ENCODE peak calls at places on chromosome 11, in seven cellular contexts. U is uterus, P is heart left ventricle, B is GM12892, H is stomach, X is Peyer's patch, L is transverse colon. O is an unnamed sample.

GRCh38 chr11:61963016-61963281 is 4.5 kb downstream of the FTH1 start:
- DNase-seq in X (no peak), U (peak; percentile 18), H (no peak), B (no peak), P (no peak), L (peak; percentile 24), O (no peak)

GRCh38 chr11:59728913-59729312 is 15.3 kb upstream of the OR10V1 start:
- DNase-seq in P (no peak), B (no peak), L (no peak), X (no peak), U (no peak), H (no peak), O (no peak)

GRCh38 chr11:94031625-94032024 is 10.5 kb downstream of the HEPHL1 start:
- DNase-seq in P (no peak), U (no peak), H (no peak), B (no peak), L (no peak), X (no peak), O (no peak)

GRCh38 chr11:64245401-64245796 is 1.3 kb downstream of the PPP1R14B start:
- DNase-seq in B (no peak), H (peak; percentile 66), X (peak; percentile 82), U (no peak), L (peak; percentile 70), P (peak; percentile 66), O (no peak)

GRCh38 chr11:37076866-37077265 is 478.8 kb upstream of the RAG2 start:
- DNase-seq in H (no peak), U (no peak), P (no peak), L (no peak), B (no peak), X (no peak), O (no peak)

GRCh38 chr11:27250867-27251266 is 112.1 kb downstream of the CCDC34 start:
- DNase-seq in H (no peak), P (no peak), B (no peak), L (no peak), U (no peak), X (no peak), O (no peak)

GRCh38 chr11:130478204-130478701 is 29.8 kb downstream of the ADAMTS15 start:
- DNase-seq in L (peak; percentile 48), H (peak; percentile 60), P (peak; percentile 82), U (peak; percentile 86), B (no peak), X (peak; percentile 22), O (peak; percentile 61)

GRCh38 chr11:62805991-62806441 is 776 bp upstream of the NXF1 start:
- DNase-seq in H (no peak), B (no peak), U (no peak), P (no peak), X (no peak), L (peak; percentile 16), O (no peak)

GRCh38 chr11:1387961-1388762 is 1.6 kb upstream of the BRSK2 start:
- DNase-seq in X (no peak), P (no peak), U (no peak), B (no peak), L (peak; percentile 19), H (no peak), O (no peak)

GRCh38 chr11:57311109-57311936 is 13.4 kb downstream of the TNKS1BP1 start:
- DNase-seq in P (peak; percentile 90), L (peak; percentile 92), U (peak; percentile 98), H (peak; percentile 94), X (peak; percentile 40), B (peak; percentile 86), O (peak; percentile 96)

GRCh38 chr11:130726234-130726559 is 190.1 kb downstream of the SNX19 start:
- DNase-seq in L (peak; percentile 13), U (peak; percentile 39), X (no peak), H (no peak), B (no peak), P (peak; percentile 52), O (no peak)

GRCh38 chr11:131763193-131763890 is 392.9 kb downstream of the NTM start:
- DNase-seq in P (no peak), X (no peak), H (no peak), U (no peak), B (no peak), L (no peak), O (no peak)

GRCh38 chr11:73012121-73012863 is 129.8 kb downstream of the FCHSD2 start:
- DNase-seq in U (no peak), H (no peak), L (no peak), P (no peak), X (no peak), B (no peak), O (no peak)

GRCh38 chr11:47915407-47916137 is 64.8 kb upstream of the PTPRJ start:
- DNase-seq in H (no peak), L (peak; percentile 11), U (no peak), X (peak; percentile 47), P (no peak), B (no peak), O (no peak)

GRCh38 chr11:61885166-61885778 is 6.1 kb downstream of the FADS3 start:
- DNase-seq in B (no peak), P (no peak), L (no peak), U (no peak), H (no peak), X (no peak), O (no peak)

GRCh38 chr11:74620537-74620936 is 28.2 kb downstream of the POLD3 start:
- DNase-seq in B (no peak), H (no peak), L (no peak), U (no peak), X (no peak), P (no peak), O (no peak)

GRCh38 chr11:92477686-92478085 is 253.1 kb downstream of the FAT3 start:
- DNase-seq in U (no peak), L (no peak), P (no peak), H (peak; percentile 30), X (no peak), B (no peak), O (no peak)

GRCh38 chr11:31437742-31438435 is 68.2 kb downstream of the DNAJC24 start:
- DNase-seq in U (no peak), P (no peak), L (no peak), H (no peak), X (no peak), B (no peak), O (no peak)

GRCh38 chr11:106959800-106960199 is 58.5 kb downstream of the GUCY1A2 start:
- DNase-seq in B (no peak), X (no peak), U (no peak), L (no peak), H (no peak), P (no peak), O (no peak)

GRCh38 chr11:77267910-77268309 is 33.6 kb downstream of the GDPD4 start:
- DNase-seq in P (no peak), L (no peak), X (no peak), B (no peak), H (no peak), U (no peak), O (no peak)

GRCh38 chr11:2382927-2383822 is 6.1 kb downstream of the CD81 start:
- DNase-seq in B (no peak), P (peak; percentile 89), L (peak; percentile 58), X (peak; percentile 48), H (no peak), U (peak; percentile 69), O (no peak)

DNA sequence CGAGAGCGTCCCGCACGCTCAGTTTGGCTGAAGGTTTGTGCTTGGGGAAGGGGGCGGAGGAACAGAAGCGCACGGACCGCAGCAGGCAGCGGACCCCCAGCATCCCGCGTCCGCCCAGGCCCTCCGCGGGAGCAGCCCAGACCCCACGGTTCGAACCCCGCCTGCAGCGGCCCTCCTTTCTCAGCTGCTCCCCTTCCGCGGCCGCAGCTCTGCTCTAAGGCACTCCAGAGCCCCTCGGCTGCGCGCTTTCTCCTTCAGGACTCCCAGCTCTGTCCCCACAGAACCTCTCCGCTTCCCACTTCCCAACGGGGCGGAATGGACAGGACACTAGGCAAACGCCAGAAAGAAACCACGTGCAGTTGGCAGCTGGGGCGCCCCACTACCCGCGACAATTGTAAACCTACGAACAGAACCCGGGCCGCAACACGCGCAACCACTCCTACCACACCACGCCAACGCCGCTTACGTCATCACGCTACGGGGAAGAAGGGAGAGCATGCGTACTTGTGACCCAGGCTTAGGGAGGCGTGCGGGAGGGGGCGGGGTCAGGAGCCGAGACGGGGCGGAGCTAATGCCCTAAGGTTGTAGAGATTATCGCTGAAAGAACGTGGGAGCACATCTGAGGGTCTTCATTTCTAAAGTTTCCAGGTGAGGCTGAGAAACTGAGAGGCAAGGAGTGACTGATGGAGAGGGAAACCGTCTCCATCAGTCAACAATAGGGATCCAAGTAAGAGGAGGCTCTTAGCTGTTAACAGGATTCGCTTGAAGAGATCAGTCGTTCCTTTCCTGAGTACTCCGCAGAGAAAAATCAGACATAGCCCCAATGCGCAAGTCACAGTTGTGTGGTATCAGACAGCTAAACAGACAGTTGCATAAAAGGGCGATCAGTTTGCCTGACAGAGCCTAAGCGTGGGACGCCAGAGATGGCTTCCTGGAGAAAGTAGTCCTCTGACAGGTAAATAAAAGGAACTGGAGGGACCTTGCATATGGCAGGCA is at the start of gene NARS2:
- DNase-seq in H (peak; percentile 98), X (peak; percentile 99), U (peak; percentile 97), B (peak; percentile 78), P (peak; percentile 97), L (peak; percentile 98), O (peak; percentile 94)
- TF ChIP-seq POLR2A in H (peak; percentile 57), X (peak; percentile 38), U (peak; percentile 85), B (peak; percentile 87), P (peak; percentile 67), L (peak; percentile 79), O (peak; percentile 91)

GRCh38 chr11:75781831-75782230 is 13.3 kb downstream of the DGAT2 start:
- DNase-seq in P (no peak), U (no peak), H (no peak), X (no peak), B (no peak), L (no peak), O (no peak)
- TF ChIP-seq POLR2A in P (no peak), U (no peak), H (no peak), X (no peak), B (no peak), L (no peak), O (no peak)

GRCh38 chr11:20203836-20204235 is 43.6 kb upstream of the DBX1 start:
- DNase-seq in B (no peak), H (no peak), P (no peak), U (no peak), X (no peak), L (no peak), O (no peak)

GRCh38 chr11:20205807-20206206 is 45.5 kb upstream of the DBX1 start:
- DNase-seq in H (no peak), P (no peak), B (no peak), L (no peak), X (no peak), U (no peak), O (no peak)

GRCh38 chr11:20197881-20198280 is 37.6 kb upstream of the DBX1 start:
- DNase-seq in L (no peak), H (no peak), U (no peak), X (no peak), P (no peak), B (no peak), O (no peak)

GRCh38 chr11:20201231-20201630 is 41.0 kb upstream of the DBX1 start:
- DNase-seq in L (no peak), X (no peak), H (no peak), P (no peak), B (no peak), U (no peak), O (no peak)
- TF ChIP-seq POLR2A in L (no peak), X (no peak), H (no peak), P (no peak), B (no peak), U (no peak), O (no peak)

DNA sequence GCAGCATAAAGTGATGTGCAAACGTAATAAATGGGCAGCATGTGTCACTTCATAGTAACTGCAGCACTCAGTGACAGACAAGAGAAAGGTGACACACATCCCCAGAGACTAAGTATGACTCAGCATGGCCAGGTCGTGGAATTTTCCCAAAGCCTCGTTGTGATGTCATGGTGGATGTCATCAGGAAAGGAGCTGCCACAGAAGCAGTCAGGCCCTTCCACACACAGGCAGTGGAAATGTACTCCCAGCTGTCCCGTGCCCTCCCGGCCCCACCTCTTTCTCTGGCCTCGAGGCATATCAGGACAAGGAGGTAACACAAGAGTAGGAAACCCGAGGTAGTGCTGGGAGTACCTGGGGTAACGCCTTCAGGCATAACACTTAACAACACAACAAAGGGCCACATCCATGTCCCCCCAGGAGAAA is 8.1 kb downstream of the PC start:
- DNase-seq in U (no peak), X (no peak), P (no peak), H (peak; percentile 78), L (peak; percentile 57), B (no peak), O (peak; percentile 82)
- TF ChIP-seq POLR2A in U (no peak), X (no peak), P (no peak), H (no peak), L (no peak), B (no peak), O (peak; percentile 12)